ENCODE peak calls at places on chromosomes 7 and 10, in four cellular contexts. C is brain microvascular endothelial cell, U is IMR-90, S is cardiac fibroblast. A is an unnamed sample.

GRCh38 chr10:17427201-17427600 is 27.2 kb downstream of the ST8SIA6 start:
- DNase-seq in S (no peak), U (no peak), C (no peak), A (no peak)

GRCh38 chr10:89923661-89924060 is 222.3 kb downstream of the KIF20B start:
- DNase-seq in S (no peak), U (no peak), C (no peak), A (no peak)

GRCh38 chr7:77258593-77258992 is 59.0 kb upstream of the FGL2 start:
- DNase-seq in C (no peak), U (no peak), S (no peak), A (no peak)

GRCh38 chr10:102451105-102451969 is at the start of gene C10orf95:
- DNase-seq in C (no peak), U (no peak), S (no peak), A (no peak)

GRCh38 chr7:81439591-81439990 is 330.3 kb downstream of the HGF start:
- DNase-seq in C (no peak), S (no peak), U (peak; percentile 34), A (no peak)

GRCh38 chr7:84783161-84783803 is 403.6 kb downstream of the SEMA3D start:
- DNase-seq in S (peak; percentile 45), C (no peak), U (peak; percentile 39), A (peak; percentile 36)

GRCh38 chr7:55026867-55027490 is 8.2 kb downstream of the EGFR start:
- DNase-seq in C (no peak), S (peak; percentile 48), U (peak; percentile 48), A (no peak)

GRCh38 chr7:31100445-31100844 is 48.3 kb downstream of the ADCYAP1R1 start:
- DNase-seq in U (peak; percentile 32), C (peak; percentile 9), S (peak; percentile 1), A (no peak)

GRCh38 chr7:97693586-97693985 is 38.3 kb upstream of the TAC1 start:
- DNase-seq in S (no peak), C (no peak), U (no peak), A (no peak)

GRCh38 chr10:104614245-104614831 is 26.8 kb upstream of the SORCS3 start:
- DNase-seq in C (peak; percentile 38), S (no peak), U (peak; percentile 3), A (peak; percentile 30)

GRCh38 chr7:14377646-14378266 is 388.3 kb upstream of the ETV1 start:
- DNase-seq in U (peak; percentile 63), S (peak; percentile 80), C (peak; percentile 63), A (peak; percentile 79)

DNA sequence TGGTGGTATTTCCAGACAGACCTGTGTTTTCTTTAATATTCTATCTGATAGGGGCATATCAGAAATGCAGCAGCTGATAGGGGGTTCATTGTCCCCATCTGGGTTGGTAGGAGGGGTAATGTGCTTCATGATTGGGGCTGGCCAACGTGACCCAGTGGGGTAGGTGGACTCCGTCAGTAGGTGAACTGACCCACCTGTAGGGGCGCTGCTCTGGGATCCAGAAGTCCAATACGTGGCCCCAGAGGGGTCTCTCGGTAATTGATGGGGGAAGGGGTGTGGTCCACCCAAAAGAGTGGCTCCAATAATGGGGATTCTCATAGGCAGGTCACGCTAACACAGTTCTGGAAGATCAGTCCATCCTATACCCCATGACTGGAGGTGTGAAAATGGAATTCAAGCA is 112.0 kb downstream of the PRLHR start:
- DNase-seq in C (no peak), S (no peak), U (no peak), A (no peak)
- TF ChIP-seq CTCF in C (no peak), S (no peak), U (no peak), A (no peak)

DNA sequence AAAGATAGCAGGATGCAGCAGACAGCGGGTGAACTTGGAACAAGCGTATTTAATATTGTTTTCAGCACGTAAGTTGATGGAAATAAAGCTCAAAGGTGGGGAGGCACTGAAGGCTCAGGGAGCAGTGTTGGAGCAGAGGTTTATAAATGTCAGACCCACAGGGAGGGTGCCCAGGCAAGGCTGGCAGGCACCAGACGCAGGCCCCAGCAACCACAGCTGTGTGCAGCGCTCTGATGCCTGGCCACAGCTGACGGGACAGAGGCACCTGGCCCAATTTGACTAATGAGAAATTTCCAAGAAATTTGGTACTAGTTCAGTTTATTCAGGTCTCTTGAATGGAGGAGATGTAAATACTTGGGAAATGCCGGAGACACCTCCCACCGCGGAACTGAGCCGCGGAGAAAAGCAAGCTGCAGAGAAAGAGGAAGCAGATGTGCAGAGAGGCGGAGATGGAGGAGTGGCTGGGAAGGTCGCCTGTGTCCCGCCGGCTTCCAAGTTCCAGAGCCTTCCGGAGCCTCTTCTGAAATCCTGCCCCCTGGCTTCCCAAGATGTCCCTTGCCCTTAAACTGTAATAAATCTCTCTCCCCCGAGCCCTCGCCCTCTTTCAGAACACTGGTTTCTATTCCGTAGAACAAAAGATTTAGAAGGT is 38.3 kb upstream of the PLXNA4 start:
- DNase-seq in C (no peak), U (no peak), S (peak; percentile 43), A (peak; percentile 20)
- H3K4me3 ChIP-seq in C (peak overlapping the region; percentile 32), U (no peak overlapping the region), S (peak overlapping the region; percentile 11), A (peak overlapping the region; percentile 28)

GRCh38 chr7:45216181-45216580 is 58.6 kb downstream of the RAMP3 start:
- DNase-seq in C (no peak), S (no peak), U (no peak), A (no peak)

GRCh38 chr7:45211066-45211465 is 53.5 kb downstream of the RAMP3 start:
- DNase-seq in U (no peak), C (no peak), S (no peak), A (no peak)

GRCh38 chr7:45215611-45216062 is 58.0 kb downstream of the RAMP3 start:
- DNase-seq in C (no peak), S (no peak), U (no peak), A (no peak)

GRCh38 chr7:45212606-45213005 is 55.0 kb downstream of the RAMP3 start:
- DNase-seq in C (no peak), S (no peak), U (no peak), A (no peak)

DNA sequence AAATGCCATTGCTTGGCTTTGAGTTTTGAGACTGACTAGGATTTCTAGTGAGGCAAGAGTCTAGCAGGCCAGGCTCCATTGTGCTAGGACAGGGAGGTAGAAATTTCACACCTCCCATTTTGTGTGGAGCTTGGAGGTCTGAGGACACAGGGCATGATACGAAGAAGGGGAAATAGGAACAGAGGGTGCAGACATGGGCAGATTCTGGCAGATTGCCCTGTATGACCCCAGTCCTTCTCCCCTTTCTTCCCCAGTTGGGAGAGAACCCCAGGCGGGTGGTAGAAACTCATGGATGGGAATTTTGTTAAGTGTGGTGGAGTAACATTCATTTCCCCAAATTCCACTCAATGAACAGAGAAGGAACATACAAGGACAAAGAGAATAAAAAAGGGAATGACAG is 54.4 kb downstream of the RAMP3 start:
- DNase-seq in U (no peak), C (no peak), S (no peak), A (no peak)
- TF ChIP-seq CTCF in U (no peak), C (no peak), S (no peak), A (no peak)

GRCh38 chr7:139679731-139680594 is 97.8 kb downstream of the HIPK2 start:
- DNase-seq in U (peak; percentile 86), S (no peak), C (peak; percentile 48), A (peak; percentile 49)
- H3K4me3 ChIP-seq in U (no peak overlapping the region), S (no peak overlapping the region), C (no peak overlapping the region), A (no peak overlapping the region)

GRCh38 chr7:99525713-99526440 is 21.4 kb downstream of the ZKSCAN5 start:
- DNase-seq in U (no peak), C (peak; percentile 4), S (peak; percentile 12), A (peak; percentile 11)
- TF ChIP-seq CTCF in U (peak; percentile 25), C (peak; percentile 47), S (no peak), A (peak; percentile 8)

DNA sequence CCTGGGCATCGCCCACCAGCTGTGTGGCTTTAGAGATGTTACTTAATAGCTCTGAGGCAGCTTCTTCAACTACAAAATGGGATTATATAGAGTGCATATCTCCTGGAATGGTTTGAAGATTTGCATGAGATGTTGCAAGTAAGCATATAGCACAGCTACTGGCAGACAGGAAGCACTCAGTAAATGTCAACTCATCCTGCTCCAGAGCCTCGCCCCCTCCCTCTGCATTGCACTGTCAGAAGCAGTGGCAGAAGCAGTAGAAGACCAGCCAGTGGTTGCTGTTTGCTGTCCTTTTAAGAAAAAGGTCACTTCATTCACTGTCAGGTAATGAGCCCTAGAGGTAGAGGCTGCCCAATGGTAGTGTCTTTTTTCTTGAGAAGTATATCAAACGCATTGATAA is 180.0 kb upstream of the GHITM start:
- DNase-seq in U (no peak), S (no peak), C (no peak), A (no peak)
- H3K4me3 ChIP-seq in U (no peak overlapping the region), S (no peak overlapping the region), C (no peak overlapping the region), A (no peak overlapping the region)

GRCh38 chr10:114399576-114399975 is 4.7 kb downstream of the AFAP1L2 start:
- DNase-seq in C (no peak), S (no peak), U (no peak), A (no peak)

GRCh38 chr10:114398587-114399331 is 5.5 kb downstream of the AFAP1L2 start:
- DNase-seq in S (no peak), C (no peak), U (no peak), A (no peak)

GRCh38 chr10:114396455-114396854 is 7.8 kb downstream of the AFAP1L2 start:
- DNase-seq in C (no peak), U (no peak), S (no peak), A (no peak)

GRCh38 chr10:114395361-114396022 is 8.8 kb downstream of the AFAP1L2 start:
- DNase-seq in S (no peak), C (no peak), U (no peak), A (no peak)

DNA sequence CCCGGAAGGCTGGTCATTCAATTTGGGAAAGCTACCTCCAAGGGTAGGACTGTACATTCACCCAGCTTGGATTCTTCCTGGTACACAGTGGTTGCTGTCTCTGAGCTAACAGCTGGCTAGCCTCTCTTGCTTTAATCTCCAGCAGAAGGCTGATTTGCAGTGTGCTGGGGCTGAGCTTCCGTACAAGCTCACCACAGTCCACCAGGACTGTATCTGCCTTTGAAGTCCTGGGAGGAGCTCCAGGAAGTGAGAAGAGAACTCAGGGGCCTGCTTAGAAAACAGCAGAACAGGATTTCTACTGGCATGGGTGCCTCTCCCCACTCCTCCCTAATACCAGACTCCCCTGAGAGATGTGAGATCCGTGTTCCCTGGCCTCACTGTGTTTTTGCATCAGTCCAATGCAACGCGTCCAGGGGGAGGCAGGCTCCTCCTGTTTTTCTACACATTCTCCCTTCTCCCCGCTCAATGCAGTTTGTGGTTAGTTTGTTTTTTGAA is 6.6 kb downstream of the AFAP1L2 start:
- DNase-seq in U (no peak), S (peak; percentile 59), C (peak; percentile 24), A (peak; percentile 39)
- TF ChIP-seq CTCF in U (no peak), S (no peak), C (peak; percentile 36), A (no peak)

GRCh38 chr7:143013897-143014296 is 13.0 kb downstream of the OR9A2 start:
- DNase-seq in U (peak; percentile 53), S (peak; percentile 82), C (peak; percentile 56), A (peak; percentile 84)
- H3K4me3 ChIP-seq in U (no peak overlapping the region), S (no peak overlapping the region), C (no peak overlapping the region), A (no peak overlapping the region)

DNA sequence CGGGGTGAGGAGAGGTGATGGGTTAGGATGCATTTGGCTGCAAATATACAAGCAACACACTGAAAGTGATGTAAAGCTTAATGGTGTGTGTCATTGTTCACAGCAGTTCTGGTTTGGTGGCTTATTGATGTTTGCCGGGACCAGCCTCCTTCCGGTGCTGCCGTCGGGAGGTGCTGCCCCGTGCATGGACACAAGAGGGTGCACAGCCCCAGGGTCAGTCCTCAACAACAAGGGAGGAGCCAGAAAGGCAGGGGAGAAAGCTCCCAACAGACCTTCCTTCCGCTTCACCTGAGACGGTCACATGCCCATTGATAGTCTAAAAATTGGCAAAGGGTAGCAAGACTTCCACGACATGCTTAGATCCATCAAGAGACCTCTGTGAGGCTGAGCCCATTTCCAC is 9.5 kb downstream of the RNF32 start:
- DNase-seq in C (no peak), S (no peak), U (no peak), A (peak; percentile 21)
- TF ChIP-seq CTCF in C (peak; percentile 62), S (peak; percentile 47), U (peak; percentile 41), A (peak; percentile 30)

A was measured in fibroblast of pulmonary artery.